ENCODE peak calls at places on chromosomes 6 and 20, in four cellular contexts. J is omental fat pad, H is HFFc6, S is transverse colon. R is an unnamed sample.

GRCh38 chr20:48489656-48490055 is 338.1 kb downstream of the PREX1 start:
- DNase-seq in J (no peak), H (no peak), S (peak; percentile 3), R (no peak)

GRCh38 chr20:53142225-53142624 is 170.1 kb downstream of the TSHZ2 start:
- DNase-seq in J (no peak), H (no peak), S (no peak), R (no peak)

GRCh38 chr6:98835149-98836024 is 1.0 kb downstream of the POU3F2 start:
- DNase-seq in J (peak; percentile 21), H (no peak), S (no peak), R (no peak)

GRCh38 chr6:44253307-44254101 is 3.8 kb downstream of the SLC35B2 start:
- DNase-seq in J (no peak), H (peak; percentile 52), S (peak; percentile 68), R (no peak)

GRCh38 chr20:63856111-63856511 is 5.2 kb upstream of the ABHD16B start:
- DNase-seq in J (no peak), H (no peak), S (no peak), R (no peak)

GRCh38 chr6:12343440-12344162 is 53.4 kb downstream of the EDN1 start:
- DNase-seq in J (no peak), H (no peak), S (peak; percentile 63), R (no peak)

GRCh38 chr6:53805725-53806124 is 10.9 kb downstream of the LRRC1 start:
- DNase-seq in J (no peak), H (no peak), S (no peak), R (no peak)

GRCh38 chr6:147043994-147044477 is 160.2 kb upstream of the STXBP5 start:
- DNase-seq in J (no peak), H (no peak), S (no peak), R (no peak)

GRCh38 chr20:63955281-63955845 is 853 bp downstream of the UCKL1 start:
- DNase-seq in J (no peak), H (peak; percentile 28), S (peak; percentile 56), R (peak; percentile 68)

GRCh38 chr6:10837997-10838793 is at the start of gene MAK:
- DNase-seq in J (peak; percentile 58), H (peak; percentile 47), S (peak; percentile 88), R (peak; percentile 85)

GRCh38 chr6:111441678-111442243 is 41.3 kb downstream of the REV3L start:
- DNase-seq in J (no peak), H (no peak), S (no peak), R (no peak)

GRCh38 chr6:110710115-110710514 is 105.2 kb downstream of the CDK19 start:
- DNase-seq in J (no peak), H (no peak), S (no peak), R (no peak)

GRCh38 chr20:19875746-19876145 is 117.7 kb downstream of the RIN2 start:
- DNase-seq in J (no peak), H (no peak), S (no peak), R (no peak)

GRCh38 chr20:52010541-52010940 is 181.0 kb downstream of the ZFP64 start:
- DNase-seq in J (no peak), H (no peak), S (no peak), R (no peak)

GRCh38 chr6:144657691-144658090 is 372.6 kb downstream of the UTRN start:
- DNase-seq in J (no peak), H (no peak), S (no peak), R (no peak)

GRCh38 chr6:77026341-77026740 is 436.9 kb downstream of the HTR1B start:
- DNase-seq in J (no peak), H (no peak), S (no peak), R (no peak)

GRCh38 chr6:160461641-160462040 is 113.5 kb downstream of the SLC22A3 start:
- DNase-seq in J (no peak), H (peak; percentile 44), S (no peak), R (no peak)

GRCh38 chr6:146905313-146905712 is 298.9 kb upstream of the STXBP5 start:
- DNase-seq in J (no peak), H (peak; percentile 85), S (no peak), R (no peak)

GRCh38 chr6:36302227-36302976 is 32.5 kb downstream of the PNPLA1 start:
- DNase-seq in J (peak; percentile 100), H (peak; percentile 79), S (peak; percentile 94), R (peak; percentile 59)

GRCh38 chr6:48826318-48826595 is 636.8 kb downstream of the MMUT start:
- DNase-seq in J (no peak), H (no peak), S (no peak), R (no peak)

GRCh38 chr20:61218886-61219480 is 33.1 kb upstream of the CDH4 start:
- DNase-seq in J (no peak), H (peak; percentile 49), S (no peak), R (no peak)

GRCh38 chr20:34473262-34473883 is 42.8 kb upstream of the DYNLRB1 start:
- DNase-seq in J (no peak), H (peak; percentile 11), S (peak; percentile 45), R (no peak)

GRCh38 chr6:161301338-161301737 is 27.5 kb upstream of the AGPAT4 start:
- DNase-seq in J (no peak), H (peak; percentile 38), S (no peak), R (no peak)

GRCh38 chr6:116557863-116558262 is 4.3 kb downstream of the CALHM4 start:
- DNase-seq in J (no peak), H (peak; percentile 94), S (no peak), R (no peak)

GRCh38 chr20:46893877-46894578 is 615 bp upstream of the EYA2 start:
- DNase-seq in J (no peak), H (no peak), S (no peak), R (no peak)

GRCh38 chr6:131172237-131172636 is 37.0 kb downstream of the AKAP7 start:
- DNase-seq in J (no peak), H (peak; percentile 21), S (no peak), R (no peak)

GRCh38 chr20:41174782-41175181 is 37.4 kb downstream of the PLCG1 start:
- DNase-seq in J (no peak), H (no peak), S (peak; percentile 7), R (no peak)

GRCh38 chr6:30100585-30101422 is 12.1 kb downstream of the TRIM31 start:
- DNase-seq in J (no peak), H (no peak), S (peak; percentile 85), R (no peak)

GRCh38 chr6:113328886-113329381 is 528.2 kb upstream of the MARCKS start:
- DNase-seq in J (no peak), H (no peak), S (no peak), R (no peak)

GRCh38 chr6:113329942-113330897 is 526.9 kb upstream of the MARCKS start:
- DNase-seq in J (no peak), H (no peak), S (no peak), R (no peak)

GRCh38 chr6:113326781-113327180 is 530.4 kb upstream of the MARCKS start:
- DNase-seq in J (no peak), H (no peak), S (no peak), R (no peak)
- TF ChIP-seq CTCF in J (no peak), H (no peak), S (no peak), R (no peak)

GRCh38 chr6:91539451-91539850 is 952.6 kb upstream of the MAP3K7 start:
- DNase-seq in J (no peak), H (no peak), S (no peak), R (no peak)
- TF ChIP-seq CTCF in J (no peak), H (no peak), S (no peak), R (no peak)

DNA sequence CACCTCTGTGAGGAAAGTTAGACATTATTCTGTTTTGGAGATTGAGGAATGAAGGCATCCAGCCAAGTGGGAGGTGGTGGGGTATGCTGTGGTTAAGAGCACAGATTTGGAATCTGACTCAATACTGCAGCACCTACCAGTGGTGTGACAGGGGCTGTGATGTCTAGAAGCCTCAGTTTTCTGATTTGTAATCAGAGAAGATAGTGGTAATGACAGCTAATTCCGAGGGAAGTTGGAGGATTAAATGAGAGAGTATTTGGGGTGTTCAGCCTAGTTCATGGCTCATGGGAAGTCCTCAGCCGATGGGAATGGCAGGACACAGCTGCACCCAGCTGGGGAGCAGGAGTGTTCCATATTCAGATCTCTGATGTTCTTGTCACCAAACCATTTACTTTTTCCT is 9.2 kb downstream of the SLC9A8 start:
- DNase-seq in J (no peak), H (peak; percentile 27), S (no peak), R (no peak)
- TF ChIP-seq CTCF in J (no peak), H (no peak), S (no peak), R (no peak)

DNA sequence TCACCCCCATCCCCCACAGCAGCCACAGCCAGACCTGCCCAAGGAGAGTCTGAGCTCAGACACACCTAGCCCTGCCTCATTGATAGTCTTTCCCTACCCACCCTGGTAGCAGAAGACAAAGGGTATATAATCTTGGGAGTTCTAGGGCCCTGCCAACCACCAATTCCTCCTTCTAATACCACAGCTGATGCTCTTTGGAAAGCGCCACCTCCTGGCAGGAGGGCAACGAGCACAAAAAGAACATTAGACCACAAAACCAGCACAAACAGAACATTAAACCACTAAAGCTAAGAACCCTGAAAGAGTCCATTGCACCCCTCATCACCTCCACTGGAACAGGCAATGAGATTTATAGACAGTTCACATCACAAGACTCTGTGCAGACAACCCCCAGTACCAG is 195.8 kb upstream of the FUT9 start:
- DNase-seq in J (no peak), H (no peak), S (no peak), R (no peak)
- TF ChIP-seq CTCF in J (no peak), H (no peak), S (no peak), R (peak; percentile 12)

DNA sequence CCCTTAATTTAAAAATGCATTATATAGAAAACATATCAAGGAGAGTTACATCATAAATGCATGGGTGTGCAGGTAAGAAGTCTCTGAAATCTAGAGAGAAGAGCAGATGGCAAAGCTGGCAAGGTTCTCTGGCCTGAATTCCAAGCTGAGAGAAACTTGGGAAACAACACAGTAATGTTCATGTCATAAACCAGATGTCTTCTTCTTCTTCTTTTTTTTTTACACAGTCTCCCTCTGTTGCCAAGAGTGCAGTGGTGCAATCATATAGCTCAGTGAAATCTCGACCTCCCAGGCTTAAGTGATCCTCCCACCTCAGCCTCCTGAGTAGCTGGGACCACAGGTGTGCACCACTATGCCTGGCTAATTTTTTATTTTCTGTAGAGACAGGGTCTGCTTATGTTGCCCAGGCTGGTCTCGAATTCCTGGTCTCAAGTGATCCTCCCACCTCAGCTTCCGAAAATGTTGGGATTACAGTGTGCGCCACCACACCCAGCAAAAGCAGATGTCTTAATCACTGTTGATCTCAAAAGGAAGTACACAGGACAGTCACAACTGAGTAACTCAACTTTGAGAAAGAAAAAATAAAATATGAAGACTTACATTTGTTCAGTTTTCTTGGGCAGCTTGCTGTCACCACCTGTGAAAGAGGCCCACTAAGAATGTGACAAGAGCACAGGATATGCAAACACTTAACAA is 77.3 kb downstream of the DNAAF9 start:
- DNase-seq in J (no peak), H (peak; percentile 12), S (no peak), R (no peak)
- TF ChIP-seq CTCF in J (no peak), H (peak; percentile 46), S (no peak), R (no peak)

DNA sequence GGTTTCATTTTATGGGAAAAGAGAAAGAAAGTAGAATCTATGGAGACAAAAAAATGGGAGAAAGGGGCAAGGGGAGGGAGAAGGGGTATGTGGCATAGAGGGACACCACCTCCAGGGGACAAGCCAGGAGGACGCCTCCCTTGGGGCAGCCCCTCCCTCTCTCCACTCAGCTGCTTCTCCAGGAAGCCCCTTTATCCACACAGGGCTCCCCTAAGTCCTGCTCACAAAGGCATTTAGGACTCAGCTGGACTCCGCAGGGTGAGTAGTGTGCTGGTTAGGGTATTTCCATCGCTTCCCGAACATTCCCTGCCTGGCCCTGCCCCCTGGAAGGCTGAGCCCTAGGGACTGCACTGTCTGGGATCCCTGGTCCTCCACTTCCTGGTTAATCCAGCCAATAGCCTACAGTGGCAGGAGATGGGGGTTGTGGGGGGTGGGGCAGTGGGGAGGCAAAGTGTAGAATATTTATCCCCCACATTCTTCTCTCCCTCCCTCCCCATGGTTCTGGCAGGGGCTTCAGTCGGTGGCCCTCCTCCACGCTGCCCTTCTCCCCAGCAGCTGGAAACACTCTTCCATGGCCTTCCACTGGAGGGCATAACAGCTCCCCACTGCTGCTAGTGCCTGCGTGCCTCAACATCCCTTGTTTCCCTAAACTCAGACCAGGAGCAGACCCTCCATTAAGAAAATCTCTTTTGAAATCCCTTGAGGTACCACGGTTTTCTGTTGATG is 84.8 kb downstream of the SNX5 start:
- DNase-seq in J (no peak), H (no peak), S (no peak), R (no peak)
- TF ChIP-seq CTCF in J (no peak), H (peak; percentile 23), S (no peak), R (no peak)